ENCODE peak calls at places on chromosome 10, in eight cellular contexts. One of them, this sample, is unnamed.

GRCh38 chr10:62512732-62513475 is 138.7 kb downstream of the ZNF365 start:
- DNase-seq in HepG2: no peak
- DNase-seq in fibroblast of lung: peak; percentile 5
- DNase-seq in GM23338: no peak
- DNase-seq in astrocyte: peak; percentile 41
- DNase-seq in MM.1S: no peak
- DNase-seq in neural progenitor cell: no peak
- DNase-seq in SK-N-SH: no peak
- DNase-seq in this sample: no peak

GRCh38 chr10:102065561-102066420 is 642 bp downstream of the HPS6 start:
- DNase-seq in HepG2: no peak
- DNase-seq in fibroblast of lung: no peak
- DNase-seq in GM23338: peak; percentile 76
- DNase-seq in astrocyte: no peak
- DNase-seq in MM.1S: peak; percentile 18
- DNase-seq in neural progenitor cell: peak; percentile 72
- DNase-seq in SK-N-SH: peak; percentile 79
- DNase-seq in this sample: peak; percentile 54

GRCh38 chr10:33208166-33208565 is 126.3 kb downstream of the NRP1 start:
- DNase-seq in HepG2: no peak
- DNase-seq in fibroblast of lung: no peak
- DNase-seq in GM23338: no peak
- DNase-seq in astrocyte: no peak
- DNase-seq in MM.1S: no peak
- DNase-seq in neural progenitor cell: no peak
- DNase-seq in SK-N-SH: no peak
- DNase-seq in this sample: no peak

GRCh38 chr10:45052700-45053099 is 52.0 kb downstream of the ZNF22 start:
- DNase-seq in HepG2: no peak
- DNase-seq in fibroblast of lung: peak; percentile 12
- DNase-seq in GM23338: no peak
- DNase-seq in astrocyte: no peak
- DNase-seq in MM.1S: no peak
- DNase-seq in neural progenitor cell: no peak
- DNase-seq in SK-N-SH: no peak
- DNase-seq in this sample: no peak

GRCh38 chr10:94053639-94053932 is 59.9 kb downstream of the PLCE1 start:
- DNase-seq in HepG2: no peak
- DNase-seq in fibroblast of lung: no peak
- DNase-seq in GM23338: no peak
- DNase-seq in astrocyte: no peak
- DNase-seq in MM.1S: no peak
- DNase-seq in neural progenitor cell: no peak
- DNase-seq in SK-N-SH: no peak
- DNase-seq in this sample: no peak

GRCh38 chr10:47027108-47027811 is 116.0 kb downstream of the PTPN20 start:
- DNase-seq in HepG2: no peak
- DNase-seq in fibroblast of lung: no peak
- DNase-seq in GM23338: no peak
- DNase-seq in astrocyte: no peak
- DNase-seq in MM.1S: no peak
- DNase-seq in neural progenitor cell: no peak
- DNase-seq in SK-N-SH: no peak
- DNase-seq in this sample: no peak

GRCh38 chr10:124144536-124144935 is 51.1 kb upstream of the CHST15 start:
- DNase-seq in HepG2: no peak
- DNase-seq in fibroblast of lung: no peak
- DNase-seq in GM23338: no peak
- DNase-seq in astrocyte: no peak
- DNase-seq in MM.1S: no peak
- DNase-seq in neural progenitor cell: no peak
- DNase-seq in SK-N-SH: no peak
- DNase-seq in this sample: no peak

GRCh38 chr10:103802637-103803353 is 52.6 kb downstream of the SH3PXD2A start:
- DNase-seq in HepG2: no peak
- DNase-seq in fibroblast of lung: no peak
- DNase-seq in GM23338: no peak
- DNase-seq in astrocyte: no peak
- DNase-seq in MM.1S: no peak
- DNase-seq in neural progenitor cell: no peak
- DNase-seq in SK-N-SH: no peak
- DNase-seq in this sample: no peak

GRCh38 chr10:70404906-70405824 is 1.2 kb downstream of the EIF4EBP2 start:
- DNase-seq in HepG2: peak; percentile 83
- DNase-seq in fibroblast of lung: peak; percentile 99
- DNase-seq in GM23338: peak; percentile 52
- DNase-seq in astrocyte: peak; percentile 97
- DNase-seq in MM.1S: peak; percentile 61
- DNase-seq in neural progenitor cell: peak; percentile 63
- DNase-seq in SK-N-SH: peak; percentile 60
- DNase-seq in this sample: peak; percentile 74

GRCh38 chr10:62972103-62972502 is 155.9 kb upstream of the EGR2 start:
- DNase-seq in HepG2: no peak
- DNase-seq in fibroblast of lung: peak; percentile 33
- DNase-seq in GM23338: no peak
- DNase-seq in astrocyte: peak; percentile 52
- DNase-seq in MM.1S: no peak
- DNase-seq in neural progenitor cell: no peak
- DNase-seq in SK-N-SH: no peak
- DNase-seq in this sample: no peak

GRCh38 chr10:21047511-21047910 is 150.4 kb upstream of the NEBL start:
- DNase-seq in HepG2: no peak
- DNase-seq in fibroblast of lung: no peak
- DNase-seq in GM23338: no peak
- DNase-seq in astrocyte: peak; percentile 8
- DNase-seq in MM.1S: no peak
- DNase-seq in neural progenitor cell: no peak
- DNase-seq in SK-N-SH: no peak
- DNase-seq in this sample: no peak

GRCh38 chr10:121999301-121999700 is 10.3 kb downstream of the TACC2 start:
- DNase-seq in HepG2: no peak
- DNase-seq in fibroblast of lung: no peak
- DNase-seq in GM23338: no peak
- DNase-seq in astrocyte: no peak
- DNase-seq in MM.1S: no peak
- DNase-seq in neural progenitor cell: no peak
- DNase-seq in SK-N-SH: no peak
- DNase-seq in this sample: no peak

GRCh38 chr10:47248436-47249090 is 51.4 kb upstream of the GDF10 start:
- DNase-seq in HepG2: no peak
- DNase-seq in fibroblast of lung: no peak
- DNase-seq in GM23338: no peak
- DNase-seq in astrocyte: no peak
- DNase-seq in MM.1S: no peak
- DNase-seq in neural progenitor cell: no peak
- DNase-seq in SK-N-SH: no peak
- DNase-seq in this sample: no peak

GRCh38 chr10:48251152-48251524 is 23.4 kb downstream of the FRMPD2 start:
- DNase-seq in HepG2: peak; percentile 4
- DNase-seq in fibroblast of lung: no peak
- DNase-seq in GM23338: no peak
- DNase-seq in astrocyte: no peak
- DNase-seq in MM.1S: no peak
- DNase-seq in neural progenitor cell: no peak
- DNase-seq in SK-N-SH: no peak
- DNase-seq in this sample: no peak

GRCh38 chr10:77463967-77464745 is 173.5 kb downstream of the KCNMA1 start:
- DNase-seq in HepG2: no peak
- DNase-seq in fibroblast of lung: peak; percentile 40
- DNase-seq in GM23338: no peak
- DNase-seq in astrocyte: peak; percentile 23
- DNase-seq in MM.1S: no peak
- DNase-seq in neural progenitor cell: no peak
- DNase-seq in SK-N-SH: no peak
- DNase-seq in this sample: no peak

GRCh38 chr10:114335614-114336013 is 68.7 kb downstream of the AFAP1L2 start:
- DNase-seq in HepG2: no peak
- DNase-seq in fibroblast of lung: no peak
- DNase-seq in GM23338: no peak
- DNase-seq in astrocyte: no peak
- DNase-seq in MM.1S: peak; percentile 59
- DNase-seq in neural progenitor cell: no peak
- DNase-seq in SK-N-SH: no peak
- DNase-seq in this sample: no peak

GRCh38 chr10:132283604-132284382 is 24.0 kb downstream of the STK32C start:
- DNase-seq in HepG2: peak; percentile 35
- DNase-seq in fibroblast of lung: no peak
- DNase-seq in GM23338: no peak
- DNase-seq in astrocyte: no peak
- DNase-seq in MM.1S: no peak
- DNase-seq in neural progenitor cell: no peak
- DNase-seq in SK-N-SH: no peak
- DNase-seq in this sample: no peak

GRCh38 chr10:17981766-17982380 is 30.2 kb downstream of the SLC39A12 start:
- DNase-seq in HepG2: no peak
- DNase-seq in fibroblast of lung: peak; percentile 85
- DNase-seq in GM23338: peak; percentile 17
- DNase-seq in astrocyte: peak; percentile 90
- DNase-seq in MM.1S: no peak
- DNase-seq in neural progenitor cell: no peak
- DNase-seq in SK-N-SH: no peak
- DNase-seq in this sample: no peak

GRCh38 chr10:48821692-48822091 is 117.9 kb downstream of the LRRC18 start:
- DNase-seq in HepG2: no peak
- DNase-seq in fibroblast of lung: no peak
- DNase-seq in GM23338: no peak
- DNase-seq in astrocyte: no peak
- DNase-seq in MM.1S: no peak
- DNase-seq in neural progenitor cell: no peak
- DNase-seq in SK-N-SH: no peak
- DNase-seq in this sample: no peak

GRCh38 chr10:130138479-130138866 is 2.3 kb downstream of the GLRX3 start:
- DNase-seq in HepG2: peak; percentile 87
- DNase-seq in fibroblast of lung: peak; percentile 38
- DNase-seq in GM23338: no peak
- DNase-seq in astrocyte: peak; percentile 50
- DNase-seq in MM.1S: no peak
- DNase-seq in neural progenitor cell: no peak
- DNase-seq in SK-N-SH: no peak
- DNase-seq in this sample: no peak

GRCh38 chr10:123998197-123999141 is 94.9 kb downstream of the CHST15 start:
- DNase-seq in HepG2: no peak
- DNase-seq in fibroblast of lung: no peak
- DNase-seq in GM23338: no peak
- DNase-seq in astrocyte: no peak
- DNase-seq in MM.1S: no peak
- DNase-seq in neural progenitor cell: no peak
- DNase-seq in SK-N-SH: peak; percentile 9
- DNase-seq in this sample: no peak

GRCh38 chr10:24784923-24785322 is 61.2 kb upstream of the ARHGAP21 start:
- DNase-seq in HepG2: no peak
- DNase-seq in fibroblast of lung: no peak
- DNase-seq in GM23338: no peak
- DNase-seq in astrocyte: peak; percentile 8
- DNase-seq in MM.1S: no peak
- DNase-seq in neural progenitor cell: no peak
- DNase-seq in SK-N-SH: no peak
- DNase-seq in this sample: no peak

GRCh38 chr10:117237401-117237991 is 3.4 kb upstream of the SLC18A2 start:
- DNase-seq in HepG2: no peak
- DNase-seq in fibroblast of lung: no peak
- DNase-seq in GM23338: no peak
- DNase-seq in astrocyte: no peak
- DNase-seq in MM.1S: no peak
- DNase-seq in neural progenitor cell: no peak
- DNase-seq in SK-N-SH: no peak
- DNase-seq in this sample: peak; percentile 94

DNA sequence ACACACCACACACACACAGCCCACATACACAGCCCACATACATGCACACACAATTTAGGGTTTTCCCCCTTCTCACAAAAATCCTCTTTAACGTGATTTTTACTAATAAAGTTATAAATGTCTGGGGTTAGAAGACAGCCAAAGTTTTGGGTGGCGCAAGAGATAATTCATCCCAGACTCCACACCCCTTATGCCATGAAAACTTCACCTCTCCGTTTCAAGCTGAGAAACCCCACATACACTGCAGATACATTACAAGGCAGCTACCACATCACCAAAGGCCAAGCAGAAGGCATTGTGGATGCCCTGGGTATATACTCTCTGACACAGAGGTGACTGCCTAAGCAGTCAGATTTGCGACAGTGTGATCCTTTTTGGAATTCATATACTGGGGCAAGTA is 130.0 kb downstream of the TCF7L2 start:
- DNase-seq in HepG2: no peak
- DNase-seq in fibroblast of lung: no peak
- DNase-seq in GM23338: no peak
- DNase-seq in astrocyte: no peak
- DNase-seq in MM.1S: no peak
- DNase-seq in neural progenitor cell: no peak
- DNase-seq in SK-N-SH: no peak
- DNase-seq in this sample: no peak
- H4K20me1 ChIP-seq in HepG2: peaks cover 56% of the 10 kb centered on the region
- H4K20me1 ChIP-seq in fibroblast of lung: no peaks in the 10 kb centered on the region
- H4K20me1 ChIP-seq in GM23338: peaks cover 41% of the 10 kb centered on the region
- H4K20me1 ChIP-seq in astrocyte: no peaks in the 10 kb centered on the region
- H4K20me1 ChIP-seq in MM.1S: no peaks in the 10 kb centered on the region
- H4K20me1 ChIP-seq in neural progenitor cell: peaks cover 91% of the 10 kb centered on the region
- H4K20me1 ChIP-seq in SK-N-SH: no peaks in the 10 kb centered on the region
- H4K20me1 ChIP-seq in this sample: no peaks in the 10 kb centered on the region

GRCh38 chr10:80506836-80507483 is 30.7 kb upstream of the SH2D4B start:
- DNase-seq in HepG2: no peak
- DNase-seq in fibroblast of lung: no peak
- DNase-seq in GM23338: no peak
- DNase-seq in astrocyte: no peak
- DNase-seq in MM.1S: no peak
- DNase-seq in neural progenitor cell: no peak
- DNase-seq in SK-N-SH: no peak
- DNase-seq in this sample: no peak
- H3K27ac ChIP-seq in HepG2: peak overlapping the region; percentile 54
- H3K27ac ChIP-seq in fibroblast of lung: no peak overlapping the region
- H3K27ac ChIP-seq in GM23338: no peak overlapping the region
- H3K27ac ChIP-seq in astrocyte: peak overlapping the region; percentile 96
- H3K27ac ChIP-seq in MM.1S: no peak overlapping the region
- H3K27ac ChIP-seq in neural progenitor cell: no peak overlapping the region
- H3K27ac ChIP-seq in SK-N-SH: peak overlapping the region; percentile 92
- H3K27ac ChIP-seq in this sample: no peak overlapping the region

DNA sequence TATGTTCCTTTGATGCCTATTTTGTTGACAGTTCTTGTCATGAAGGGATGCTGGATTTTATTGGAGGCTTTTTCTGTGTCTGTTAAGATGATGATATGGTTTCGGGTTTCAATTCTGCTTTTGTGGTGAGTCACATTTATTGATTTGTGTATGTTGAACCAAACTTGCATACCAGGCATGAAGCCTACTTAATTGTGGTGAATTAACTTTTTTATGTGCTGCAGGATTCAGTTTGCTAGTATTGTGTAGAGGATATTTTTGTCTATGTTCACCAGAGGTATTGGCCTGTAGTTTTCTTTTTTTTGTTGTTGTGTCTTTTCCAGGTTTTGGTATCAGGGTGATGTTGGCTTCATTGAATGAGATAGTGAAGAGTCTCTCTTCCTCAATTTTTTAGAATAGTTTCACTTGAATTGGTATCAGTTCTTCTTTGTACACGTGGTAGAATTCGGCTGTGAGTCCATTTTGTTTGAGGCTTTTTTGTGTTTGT is 345.9 kb downstream of the KIF20B start:
- DNase-seq in HepG2: no peak
- DNase-seq in fibroblast of lung: peak; percentile 4
- DNase-seq in GM23338: no peak
- DNase-seq in astrocyte: no peak
- DNase-seq in MM.1S: peak; percentile 64
- DNase-seq in neural progenitor cell: no peak
- DNase-seq in SK-N-SH: no peak
- DNase-seq in this sample: no peak
- H2AFZ ChIP-seq in HepG2: no peak overlapping the region
- H2AFZ ChIP-seq in fibroblast of lung: no peak overlapping the region
- H2AFZ ChIP-seq in GM23338: no peak overlapping the region
- H2AFZ ChIP-seq in astrocyte: no peak overlapping the region
- H2AFZ ChIP-seq in MM.1S: no peak overlapping the region
- H2AFZ ChIP-seq in neural progenitor cell: no peak overlapping the region
- H2AFZ ChIP-seq in SK-N-SH: no peak overlapping the region
- H2AFZ ChIP-seq in this sample: no peak overlapping the region

GRCh38 chr10:35351021-35351420 is 14.7 kb downstream of the CCNY start:
- DNase-seq in HepG2: no peak
- DNase-seq in fibroblast of lung: peak; percentile 58
- DNase-seq in GM23338: no peak
- DNase-seq in astrocyte: no peak
- DNase-seq in MM.1S: no peak
- DNase-seq in neural progenitor cell: no peak
- DNase-seq in SK-N-SH: no peak
- DNase-seq in this sample: no peak
- H4K20me1 ChIP-seq in HepG2: peaks cover 27% of the 10 kb centered on the region
- H4K20me1 ChIP-seq in fibroblast of lung: peaks cover 2% of the 10 kb centered on the region
- H4K20me1 ChIP-seq in GM23338: peaks cover 39% of the 10 kb centered on the region
- H4K20me1 ChIP-seq in astrocyte: peaks cover 99% of the 10 kb centered on the region
- H4K20me1 ChIP-seq in MM.1S: peaks cover 6% of the 10 kb centered on the region
- H4K20me1 ChIP-seq in neural progenitor cell: peaks cover 85% of the 10 kb centered on the region
- H4K20me1 ChIP-seq in SK-N-SH: peaks cover 98% of the 10 kb centered on the region
- H4K20me1 ChIP-seq in this sample: peaks cover 88% of the 10 kb centered on the region